ENCODE peak calls at places on chromosomes 4 and X, in seven cellular contexts. One of them, this sample, is unnamed.
A peak's percentile ranks its signal among the peaks of the same experiment; 100 is the strongest.

GRCh38 chrX:118603981-118604380 is 108.4 kb downstream of the DOCK11 start:
- DNase-seq in A673: peak; percentile 79
- DNase-seq in Caco-2: peak; percentile 56
- DNase-seq in GM23338: peak; percentile 69
- DNase-seq in AG04450: peak; percentile 10
- DNase-seq in cardiac muscle cell: peak; percentile 76
- DNase-seq in heart left ventricle: peak; percentile 10
- DNase-seq in this sample: no peak

GRCh38 chrX:133550665-133551064 is 135.4 kb upstream of the GPC4 start:
- DNase-seq in GM23338: no peak
- DNase-seq in heart left ventricle: no peak
- DNase-seq in Caco-2: no peak
- DNase-seq in A673: no peak
- DNase-seq in cardiac muscle cell: no peak
- DNase-seq in AG04450: no peak
- DNase-seq in this sample: no peak

GRCh38 chr4:153402366-153402765 is 57.9 kb downstream of the MND1 start:
- DNase-seq in cardiac muscle cell: no peak
- DNase-seq in Caco-2: no peak
- DNase-seq in GM23338: no peak
- DNase-seq in heart left ventricle: no peak
- DNase-seq in AG04450: no peak
- DNase-seq in A673: no peak
- DNase-seq in this sample: no peak

GRCh38 chrX:43971966-43972961 is 926 bp downstream of the NDP start:
- DNase-seq in AG04450: no peak
- DNase-seq in cardiac muscle cell: no peak
- DNase-seq in heart left ventricle: no peak
- DNase-seq in A673: no peak
- DNase-seq in GM23338: no peak
- DNase-seq in Caco-2: no peak
- DNase-seq in this sample: no peak

GRCh38 chr4:164169591-164169990 is 584.3 kb upstream of the SMIM31 start:
- DNase-seq in cardiac muscle cell: no peak
- DNase-seq in Caco-2: no peak
- DNase-seq in heart left ventricle: no peak
- DNase-seq in AG04450: no peak
- DNase-seq in GM23338: no peak
- DNase-seq in A673: no peak
- DNase-seq in this sample: no peak

GRCh38 chrX:132520213-132520612 is 31.4 kb upstream of the MBNL3 start:
- DNase-seq in GM23338: no peak
- DNase-seq in heart left ventricle: no peak
- DNase-seq in Caco-2: no peak
- DNase-seq in A673: no peak
- DNase-seq in cardiac muscle cell: no peak
- DNase-seq in AG04450: no peak
- DNase-seq in this sample: no peak

GRCh38 chrX:16033336-16033735 is 90.0 kb upstream of the GRPR start:
- DNase-seq in heart left ventricle: no peak
- DNase-seq in cardiac muscle cell: peak; percentile 63
- DNase-seq in Caco-2: no peak
- DNase-seq in AG04450: peak; percentile 27
- DNase-seq in A673: no peak
- DNase-seq in GM23338: no peak
- DNase-seq in this sample: no peak

GRCh38 chr4:142080960-142081359 is 444.6 kb downstream of the IL15 start:
- DNase-seq in heart left ventricle: no peak
- DNase-seq in AG04450: no peak
- DNase-seq in A673: no peak
- DNase-seq in cardiac muscle cell: peak; percentile 41
- DNase-seq in Caco-2: no peak
- DNase-seq in GM23338: peak; percentile 10
- DNase-seq in this sample: no peak

GRCh38 chr4:140947507-140947906 is 185.8 kb downstream of the RNF150 start:
- DNase-seq in cardiac muscle cell: peak; percentile 7
- DNase-seq in Caco-2: no peak
- DNase-seq in A673: no peak
- DNase-seq in AG04450: no peak
- DNase-seq in GM23338: no peak
- DNase-seq in heart left ventricle: no peak
- DNase-seq in this sample: no peak

GRCh38 chr4:175339100-175339707 is 421.0 kb downstream of the ADAM29 start:
- DNase-seq in cardiac muscle cell: no peak
- DNase-seq in AG04450: no peak
- DNase-seq in heart left ventricle: no peak
- DNase-seq in A673: no peak
- DNase-seq in Caco-2: no peak
- DNase-seq in GM23338: no peak
- DNase-seq in this sample: no peak

GRCh38 chr4:155787113-155787710 is 28.4 kb downstream of the GUCY1B1 start:
- DNase-seq in cardiac muscle cell: peak; percentile 78
- DNase-seq in A673: peak; percentile 66
- DNase-seq in Caco-2: peak; percentile 49
- DNase-seq in AG04450: no peak
- DNase-seq in GM23338: peak; percentile 77
- DNase-seq in heart left ventricle: no peak
- DNase-seq in this sample: no peak

GRCh38 chrX:8939344-8939743 is 94.6 kb downstream of the FAM9B start:
- DNase-seq in A673: no peak
- DNase-seq in GM23338: no peak
- DNase-seq in cardiac muscle cell: no peak
- DNase-seq in Caco-2: no peak
- DNase-seq in heart left ventricle: no peak
- DNase-seq in AG04450: no peak
- DNase-seq in this sample: no peak

GRCh38 chrX:105636667-105637066 is 185.7 kb upstream of the NRK start:
- DNase-seq in A673: no peak
- DNase-seq in heart left ventricle: no peak
- DNase-seq in Caco-2: no peak
- DNase-seq in cardiac muscle cell: no peak
- DNase-seq in GM23338: peak; percentile 71
- DNase-seq in AG04450: no peak
- DNase-seq in this sample: no peak

GRCh38 chr4:114287079-114287696 is 307.7 kb upstream of the ARSJ start:
- DNase-seq in GM23338: no peak
- DNase-seq in Caco-2: no peak
- DNase-seq in heart left ventricle: no peak
- DNase-seq in AG04450: no peak
- DNase-seq in A673: no peak
- DNase-seq in cardiac muscle cell: no peak
- DNase-seq in this sample: no peak

GRCh38 chr4:7956306-7957112 is 16.8 kb upstream of the AFAP1 start:
- DNase-seq in cardiac muscle cell: peak; percentile 81
- DNase-seq in heart left ventricle: no peak
- DNase-seq in GM23338: no peak
- DNase-seq in Caco-2: no peak
- DNase-seq in AG04450: no peak
- DNase-seq in A673: no peak
- DNase-seq in this sample: no peak

GRCh38 chr4:71630783-71631182 is 153.1 kb downstream of the GC start:
- DNase-seq in A673: no peak
- DNase-seq in GM23338: no peak
- DNase-seq in cardiac muscle cell: no peak
- DNase-seq in Caco-2: no peak
- DNase-seq in AG04450: no peak
- DNase-seq in heart left ventricle: no peak
- DNase-seq in this sample: no peak

GRCh38 chr4:90025248-90025647 is 101.9 kb upstream of the CCSER1 start:
- DNase-seq in A673: no peak
- DNase-seq in cardiac muscle cell: peak; percentile 6
- DNase-seq in AG04450: no peak
- DNase-seq in GM23338: peak; percentile 39
- DNase-seq in Caco-2: no peak
- DNase-seq in heart left ventricle: no peak
- DNase-seq in this sample: no peak

GRCh38 chrX:153057281-153057680 is 1.0 kb downstream of the PNMA3 start:
- DNase-seq in A673: no peak
- DNase-seq in GM23338: no peak
- DNase-seq in heart left ventricle: no peak
- DNase-seq in Caco-2: no peak
- DNase-seq in cardiac muscle cell: peak; percentile 12
- DNase-seq in AG04450: no peak
- DNase-seq in this sample: no peak

GRCh38 chr4:128906581-128906980 is 97.1 kb downstream of the JADE1 start:
- DNase-seq in GM23338: no peak
- DNase-seq in A673: no peak
- DNase-seq in cardiac muscle cell: no peak
- DNase-seq in AG04450: no peak
- DNase-seq in heart left ventricle: no peak
- DNase-seq in Caco-2: no peak
- DNase-seq in this sample: no peak

GRCh38 chr4:148441624-148441985 is 609 bp downstream of the NR3C2 start:
- DNase-seq in AG04450: no peak
- DNase-seq in heart left ventricle: no peak
- DNase-seq in Caco-2: no peak
- DNase-seq in A673: no peak
- DNase-seq in GM23338: peak; percentile 36
- DNase-seq in cardiac muscle cell: no peak
- DNase-seq in this sample: no peak

GRCh38 chr4:151566053-151566452 is 157.1 kb downstream of the FHIP1A start:
- DNase-seq in heart left ventricle: no peak
- DNase-seq in cardiac muscle cell: no peak
- DNase-seq in A673: no peak
- DNase-seq in AG04450: no peak
- DNase-seq in Caco-2: no peak
- DNase-seq in GM23338: no peak
- DNase-seq in this sample: no peak

GRCh38 chrX:130167040-130167439 is 1.4 kb upstream of the AIFM1 start:
- DNase-seq in AG04450: no peak
- DNase-seq in Caco-2: no peak
- DNase-seq in GM23338: no peak
- DNase-seq in A673: no peak
- DNase-seq in cardiac muscle cell: no peak
- DNase-seq in heart left ventricle: no peak
- DNase-seq in this sample: no peak
- H3K4me3 ChIP-seq in AG04450: peak overlapping the region; percentile 78
- H3K4me3 ChIP-seq in Caco-2: peak overlapping the region; percentile 81
- H3K4me3 ChIP-seq in GM23338: peak overlapping the region; percentile 84
- H3K4me3 ChIP-seq in A673: peak overlapping the region; percentile 73
- H3K4me3 ChIP-seq in cardiac muscle cell: peak overlapping the region; percentile 52
- H3K4me3 ChIP-seq in heart left ventricle: peak overlapping the region; percentile 70
- H3K4me3 ChIP-seq in this sample: peak overlapping the region; percentile 75

DNA sequence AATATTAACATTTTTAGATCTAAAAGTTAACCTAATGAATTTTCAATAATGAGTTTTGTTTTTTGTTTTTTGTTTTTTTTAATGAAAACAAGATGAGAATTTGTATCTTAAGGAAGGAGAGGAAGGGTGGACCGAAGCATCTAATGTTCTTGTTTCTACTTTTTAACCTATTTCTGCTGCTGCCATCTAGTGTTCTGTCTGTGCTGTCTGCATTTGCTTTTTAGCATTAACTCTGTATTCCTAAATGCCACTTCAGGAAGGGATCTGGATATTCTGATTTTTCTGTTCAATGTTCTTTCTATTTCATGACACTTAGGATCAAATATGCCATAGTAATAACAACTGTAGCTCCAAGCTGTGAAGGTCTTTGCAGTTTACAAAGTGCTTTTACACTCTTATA is 161.7 kb downstream of the BRWD3 start:
- DNase-seq in A673: peak; percentile 11
- DNase-seq in cardiac muscle cell: peak; percentile 16
- DNase-seq in Caco-2: peak; percentile 0
- DNase-seq in heart left ventricle: no peak
- DNase-seq in AG04450: no peak
- DNase-seq in GM23338: peak; percentile 2
- DNase-seq in this sample: no peak
- TF ChIP-seq CTCF in A673: peak; percentile 61
- TF ChIP-seq CTCF in cardiac muscle cell: peak; percentile 44
- TF ChIP-seq CTCF in Caco-2: no peak
- TF ChIP-seq CTCF in heart left ventricle: no peak
- TF ChIP-seq CTCF in AG04450: peak; percentile 45
- TF ChIP-seq CTCF in GM23338: peak; percentile 47
- TF ChIP-seq CTCF in this sample: peak; percentile 44

DNA sequence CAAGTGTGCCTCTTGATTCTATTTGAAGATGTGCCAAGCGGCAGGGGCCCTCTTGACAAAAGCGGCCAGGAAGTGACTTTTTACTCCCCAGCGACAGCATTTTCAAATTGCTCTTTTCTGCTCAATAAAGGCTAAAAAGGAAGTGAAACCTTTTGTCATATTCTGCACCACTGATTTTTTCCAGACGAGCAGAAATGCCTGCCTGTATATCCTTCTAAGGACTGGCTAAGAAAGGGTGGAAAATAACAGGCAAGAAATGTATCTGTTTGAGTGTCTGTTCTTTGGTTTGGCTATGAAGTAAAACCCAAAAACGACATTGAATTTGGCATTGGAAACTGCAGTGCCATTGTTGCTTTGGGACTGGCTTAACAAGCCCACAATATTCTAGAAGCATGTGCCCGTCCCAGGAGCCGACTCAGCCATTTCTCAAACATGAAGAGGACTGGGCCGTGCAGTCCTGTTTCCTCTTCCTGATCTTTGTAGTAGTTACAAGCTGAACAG is 25.5 kb downstream of the TMSB4X start:
- DNase-seq in Caco-2: no peak
- DNase-seq in AG04450: no peak
- DNase-seq in cardiac muscle cell: no peak
- DNase-seq in GM23338: no peak
- DNase-seq in heart left ventricle: no peak
- DNase-seq in A673: peak; percentile 87
- DNase-seq in this sample: no peak
- H3K4me3 ChIP-seq in Caco-2: no peak overlapping the region
- H3K4me3 ChIP-seq in AG04450: no peak overlapping the region
- H3K4me3 ChIP-seq in cardiac muscle cell: no peak overlapping the region
- H3K4me3 ChIP-seq in GM23338: no peak overlapping the region
- H3K4me3 ChIP-seq in heart left ventricle: no peak overlapping the region
- H3K4me3 ChIP-seq in A673: no peak overlapping the region
- H3K4me3 ChIP-seq in this sample: no peak overlapping the region

DNA sequence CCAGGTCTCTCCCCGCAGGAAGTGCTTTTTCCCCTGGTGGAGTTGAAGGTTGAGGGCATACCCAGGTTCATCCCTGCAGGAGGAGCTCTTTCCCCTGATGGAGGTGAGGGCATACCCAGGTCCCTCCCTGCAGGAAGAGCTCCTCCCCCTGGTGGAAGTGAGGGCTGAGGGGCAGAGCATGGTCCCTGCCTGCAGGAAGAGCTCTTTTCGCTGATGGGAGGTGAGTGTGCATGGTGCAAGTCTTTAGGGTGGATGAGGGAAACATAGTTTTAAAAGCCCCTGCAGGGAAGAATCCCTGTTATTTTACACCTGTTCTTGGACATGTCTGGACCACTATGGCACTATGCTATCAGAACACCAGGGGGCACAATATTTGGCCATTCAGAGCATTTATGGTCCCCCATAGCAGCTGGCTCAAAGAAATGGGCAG is 43.7 kb upstream of the PUDP start:
- DNase-seq in cardiac muscle cell: no peak
- DNase-seq in heart left ventricle: no peak
- DNase-seq in GM23338: peak; percentile 51
- DNase-seq in AG04450: no peak
- DNase-seq in A673: no peak
- DNase-seq in Caco-2: peak; percentile 14
- DNase-seq in this sample: no peak
- TF ChIP-seq CTCF in cardiac muscle cell: no peak
- TF ChIP-seq CTCF in heart left ventricle: no peak
- TF ChIP-seq CTCF in GM23338: peak; percentile 55
- TF ChIP-seq CTCF in AG04450: peak; percentile 34
- TF ChIP-seq CTCF in A673: peak; percentile 36
- TF ChIP-seq CTCF in Caco-2: no peak
- TF ChIP-seq CTCF in this sample: no peak